ENCODE peak calls at places on chromosomes 4 and X, in eight cellular contexts. I is left lung, F is AG04450, B is Caco-2, P is AG04449, Z is fibroblast of pulmonary artery, E is cardiac fibroblast, K is foreskin fibroblast. X is an unnamed sample.

GRCh38 chr4:43680416-43680815 is 768.2 kb downstream of the KCTD8 start:
- DNase-seq in I (no peak), F (no peak), B (no peak), P (no peak), Z (no peak), E (no peak), K (no peak), X (no peak)

GRCh38 chr4:189804884-189805283 is 135.8 kb upstream of the FRG1 start:
- DNase-seq in I (no peak), F (no peak), B (no peak), P (no peak), Z (no peak), E (no peak), K (no peak), X (no peak)

GRCh38 chr4:109389367-109390118 is 44.1 kb upstream of the SEC24B start:
- DNase-seq in I (no peak), F (no peak), B (no peak), P (no peak), Z (no peak), E (no peak), K (peak; percentile 38), X (no peak)

GRCh38 chr4:79552311-79552710 is 144.3 kb upstream of the GK2 start:
- DNase-seq in I (no peak), F (no peak), B (peak; percentile 41), P (no peak), Z (no peak), E (no peak), K (no peak), X (no peak)

GRCh38 chrX:153474718-153475117 is 4.3 kb upstream of the HAUS7 start:
- DNase-seq in I (peak; percentile 86), F (no peak), B (peak; percentile 61), P (no peak), Z (peak; percentile 61), E (peak; percentile 73), K (peak; percentile 75), X (no peak)

GRCh38 chr4:29762151-29762550 is 958.0 kb upstream of the PCDH7 start:
- DNase-seq in I (no peak), F (no peak), B (no peak), P (no peak), Z (no peak), E (no peak), K (no peak), X (no peak)

GRCh38 chr4:26780524-26780923 is 80.1 kb upstream of the STIM2 start:
- DNase-seq in I (no peak), F (no peak), B (no peak), P (no peak), Z (peak; percentile 57), E (peak; percentile 46), K (peak; percentile 80), X (peak; percentile 20)

GRCh38 chr4:147846318-147847135 is 114.6 kb downstream of the ARHGAP10 start:
- DNase-seq in I (no peak), F (no peak), B (no peak), P (no peak), Z (no peak), E (peak; percentile 33), K (no peak), X (no peak)

GRCh38 chr4:13641084-13641483 is 13.6 kb upstream of the BOD1L1 start:
- DNase-seq in I (no peak), F (no peak), B (no peak), P (no peak), Z (no peak), E (no peak), K (no peak), X (no peak)

GRCh38 chr4:99506781-99507180 is 4.0 kb upstream of the C4orf17 start:
- DNase-seq in I (no peak), F (no peak), B (no peak), P (no peak), Z (peak; percentile 16), E (peak; percentile 8), K (peak; percentile 6), X (no peak)

GRCh38 chrX:39499996-39500395 is 597.8 kb downstream of the BCOR start:
- DNase-seq in I (no peak), F (no peak), B (no peak), P (no peak), Z (no peak), E (no peak), K (no peak), X (no peak)

DNA sequence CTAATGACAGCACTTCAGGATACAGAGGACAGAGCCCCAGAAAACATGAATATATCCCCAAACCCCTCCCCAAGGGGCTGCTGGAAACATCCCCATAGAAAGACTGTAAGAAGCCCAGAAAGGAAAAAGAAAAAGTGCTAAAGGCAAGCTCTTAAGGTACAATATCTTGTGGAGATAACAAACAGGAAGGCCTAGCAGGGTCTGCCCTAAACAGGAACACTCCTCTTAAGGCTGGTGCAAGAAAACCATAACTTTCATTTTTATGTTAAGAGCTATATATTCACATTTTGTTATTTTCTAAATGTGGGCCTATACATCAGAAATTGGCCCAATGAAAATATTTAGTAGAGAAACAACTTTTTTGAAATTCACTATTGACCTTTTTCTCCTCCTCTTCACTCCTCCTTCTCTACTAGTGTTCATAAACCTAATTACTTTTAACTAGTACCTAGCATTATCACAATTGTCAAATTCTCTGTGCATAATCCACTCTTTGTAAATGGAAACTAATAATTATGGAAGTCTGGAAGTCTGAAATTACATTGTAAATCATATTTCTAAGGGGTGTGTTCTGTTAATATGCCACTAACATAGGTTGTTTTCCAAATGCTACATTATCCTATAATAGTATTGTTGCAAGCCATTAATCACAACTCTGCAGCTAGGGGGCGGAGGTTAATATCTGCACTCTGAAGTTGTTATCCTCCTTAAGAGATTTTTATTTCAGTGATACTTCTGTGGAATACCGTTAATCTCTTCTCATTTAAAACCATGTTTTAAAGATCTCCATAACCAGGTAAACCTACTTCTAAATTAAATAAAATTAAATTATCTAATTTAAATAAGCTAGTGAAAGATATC is 59.8 kb downstream of the CASK start:
- DNase-seq in I (no peak), F (no peak), B (no peak), P (no peak), Z (no peak), E (no peak), K (no peak), X (no peak)
- TF ChIP-seq CTCF in I (peak; percentile 14), F (no peak), B (no peak), P (no peak), Z (no peak), E (no peak), K (no peak), X (peak; percentile 16)

GRCh38 chr4:108116423-108117168 is 52.1 kb downstream of the LEF1 start:
- DNase-seq in I (no peak), F (no peak), B (no peak), P (no peak), Z (no peak), E (no peak), K (no peak), X (no peak)

GRCh38 chr4:108117473-108118182 is 51.1 kb downstream of the LEF1 start:
- DNase-seq in I (no peak), F (no peak), B (no peak), P (no peak), Z (no peak), E (no peak), K (no peak), X (no peak)

GRCh38 chr4:108120789-108121188 is 47.9 kb downstream of the LEF1 start:
- DNase-seq in I (no peak), F (no peak), B (no peak), P (no peak), Z (no peak), E (no peak), K (no peak), X (no peak)

GRCh38 chr4:108118505-108118904 is 50.2 kb downstream of the LEF1 start:
- DNase-seq in I (no peak), F (no peak), B (peak; percentile 12), P (no peak), Z (no peak), E (no peak), K (peak; percentile 17), X (no peak)

GRCh38 chr4:108119199-108119800 is 49.4 kb downstream of the LEF1 start:
- DNase-seq in I (no peak), F (no peak), B (no peak), P (no peak), Z (no peak), E (no peak), K (no peak), X (no peak)
- H3K4me3 ChIP-seq in I (no peak overlapping the region), F (no peak overlapping the region), B (no peak overlapping the region), P (no peak overlapping the region), Z (no peak overlapping the region), E (no peak overlapping the region), K (no peak overlapping the region), X (no peak overlapping the region)

GRCh38 chr4:3256230-3257124 is 7.5 kb downstream of the MSANTD1 start:
- DNase-seq in I (peak; percentile 52), F (no peak), B (no peak), P (no peak), Z (no peak), E (no peak), K (no peak), X (no peak)

GRCh38 chr4:3253808-3254207 is 4.8 kb downstream of the MSANTD1 start:
- DNase-seq in I (peak; percentile 60), F (no peak), B (no peak), P (no peak), Z (no peak), E (no peak), K (no peak), X (no peak)

GRCh38 chr4:3254302-3255131 is 5.6 kb downstream of the MSANTD1 start:
- DNase-seq in I (peak; percentile 56), F (no peak), B (no peak), P (no peak), Z (no peak), E (no peak), K (no peak), X (no peak)

GRCh38 chr4:3257125-3257690 is 8.2 kb downstream of the MSANTD1 start:
- DNase-seq in I (peak; percentile 53), F (no peak), B (no peak), P (no peak), Z (no peak), E (no peak), K (no peak), X (no peak)

DNA sequence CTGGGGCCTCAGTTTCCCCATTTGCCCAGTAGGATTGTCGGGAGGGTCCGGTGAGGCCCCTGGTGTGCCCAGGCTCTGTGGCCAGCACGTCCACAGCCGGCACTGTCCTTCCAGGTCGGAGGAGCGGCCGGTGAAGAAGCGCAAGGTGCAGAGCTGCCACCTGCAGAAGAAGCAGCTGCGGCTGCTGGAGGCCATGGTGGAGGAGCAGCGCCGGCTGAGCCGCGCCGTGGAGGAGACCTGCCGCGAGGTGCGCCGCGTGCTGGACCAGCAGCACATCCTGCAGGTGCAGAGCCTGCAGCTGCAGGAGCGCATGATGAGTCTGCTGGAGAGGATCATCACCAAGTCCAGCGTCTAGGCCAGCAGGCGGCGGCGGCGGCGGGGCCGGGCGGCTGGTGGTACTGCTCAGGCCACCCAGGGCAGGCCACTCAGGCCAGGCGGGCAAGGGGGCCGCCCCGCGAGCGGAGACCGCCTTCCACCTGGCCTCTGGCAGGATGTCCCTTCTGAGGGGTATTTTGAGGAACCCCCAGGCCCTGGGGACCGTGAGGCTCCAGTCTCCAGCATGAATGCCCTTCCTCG is 6.7 kb downstream of the MSANTD1 start:
- DNase-seq in I (peak; percentile 75), F (no peak), B (no peak), P (no peak), Z (no peak), E (no peak), K (no peak), X (no peak)
- TF ChIP-seq CTCF in I (no peak), F (no peak), B (no peak), P (no peak), Z (no peak), E (no peak), K (no peak), X (no peak)

DNA sequence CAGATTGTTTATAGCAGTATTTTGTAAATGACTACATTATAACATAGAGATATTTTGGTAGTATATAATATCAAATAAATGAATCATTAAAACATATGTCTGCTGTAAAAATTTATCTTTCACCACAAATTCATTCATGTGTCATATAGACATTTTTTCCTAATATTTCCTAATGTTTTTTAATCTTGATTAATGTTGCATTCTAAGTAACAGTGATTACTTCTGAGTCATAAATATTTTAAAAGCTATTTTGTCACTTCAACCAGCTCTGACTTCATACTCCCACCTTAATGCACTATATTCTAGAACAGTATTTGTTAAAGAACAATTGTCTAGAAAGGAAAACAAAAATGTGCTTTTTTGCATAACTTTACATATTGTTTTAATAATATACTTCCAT is 904.6 kb downstream of the CCSER1 start:
- DNase-seq in I (no peak), F (no peak), B (no peak), P (no peak), Z (no peak), E (no peak), K (no peak), X (no peak)
- H3K4me3 ChIP-seq in I (no peak overlapping the region), F (no peak overlapping the region), B (no peak overlapping the region), P (no peak overlapping the region), Z (no peak overlapping the region), E (no peak overlapping the region), K (no peak overlapping the region), X (no peak overlapping the region)